ENCODE peak calls at places on chromosome 2, in four cellular contexts. C is SK-N-SH, X is WTC11, G is H1. D is an unnamed sample.

GRCh38 chr2:99572798-99573197 is 83.0 kb upstream of the REV1 start:
- DNase-seq in C (no peak), X (no peak), G (no peak), D (no peak)

GRCh38 chr2:110713508-110714362 is 18.6 kb upstream of the ACOXL start:
- DNase-seq in C (no peak), X (no peak), G (no peak), D (no peak)

GRCh38 chr2:74383254-74383653 is 3.1 kb upstream of the DCTN1 start:
- DNase-seq in C (no peak), X (no peak), G (no peak), D (no peak)

GRCh38 chr2:46296216-46296839 is 879 bp upstream of the EPAS1 start:
- DNase-seq in C (no peak), X (peak; percentile 48), G (no peak), D (no peak)

GRCh38 chr2:174919886-174920595 is 85.1 kb downstream of the CHN1 start:
- DNase-seq in C (no peak), X (no peak), G (no peak), D (no peak)

GRCh38 chr2:102033028-102033749 is 41.4 kb downstream of the IL1R2 start:
- DNase-seq in C (no peak), X (no peak), G (no peak), D (peak; percentile 28)

GRCh38 chr2:176826356-176826755 is 386.2 kb upstream of the HNRNPA3 start:
- DNase-seq in C (no peak), X (no peak), G (no peak), D (no peak)

GRCh38 chr2:241702155-241702404 is 241 bp downstream of the ING5 start:
- DNase-seq in C (peak; percentile 96), X (no peak), G (no peak), D (peak; percentile 83)

GRCh38 chr2:111161971-111162370 is 41.3 kb downstream of the BCL2L11 start:
- DNase-seq in C (peak; percentile 60), X (no peak), G (no peak), D (no peak)

GRCh38 chr2:210199854-210200253 is 25.4 kb downstream of the ACADL start:
- DNase-seq in C (no peak), X (no peak), G (no peak), D (no peak)

GRCh38 chr2:73870084-73870483 is 22.7 kb upstream of the ACTG2 start:
- DNase-seq in C (no peak), X (no peak), G (no peak), D (no peak)

GRCh38 chr2:41932241-41933034 is 115.4 kb upstream of the PKDCC start:
- DNase-seq in C (peak; percentile 90), X (no peak), G (no peak), D (peak; percentile 90)

GRCh38 chr2:206083602-206084467 is 2.1 kb downstream of the INO80D start:
- DNase-seq in C (no peak), X (peak; percentile 82), G (peak; percentile 76), D (no peak)

GRCh38 chr2:143282684-143283083 is 153.5 kb downstream of the ARHGAP15 start:
- DNase-seq in C (no peak), X (peak; percentile 69), G (no peak), D (peak; percentile 19)

GRCh38 chr2:113847144-113847543 is 42.7 kb upstream of the ACTR3 start:
- DNase-seq in C (no peak), X (no peak), G (no peak), D (no peak)

GRCh38 chr2:28683100-28683706 is 68.4 kb upstream of the PPP1CB start:
- DNase-seq in C (no peak), X (no peak), G (no peak), D (peak; percentile 64)

GRCh38 chr2:1613731-1614354 is 130.5 kb downstream of the PXDN start:
- DNase-seq in C (no peak), X (no peak), G (no peak), D (no peak)

GRCh38 chr2:120825370-120826259 is 89.9 kb downstream of the GLI2 start:
- DNase-seq in C (peak; percentile 89), X (no peak), G (no peak), D (no peak)

GRCh38 chr2:88765154-88765948 is 73.9 kb downstream of the RPIA start:
- DNase-seq in C (peak; percentile 52), X (peak; percentile 71), G (peak; percentile 27), D (no peak)

GRCh38 chr2:9095690-9096089 is 92.2 kb upstream of the MBOAT2 start:
- DNase-seq in C (no peak), X (peak; percentile 67), G (no peak), D (no peak)

GRCh38 chr2:223034241-223034933 is 17.6 kb upstream of the KCNE4 start:
- DNase-seq in C (no peak), X (no peak), G (no peak), D (no peak)

GRCh38 chr2:30276455-30276911 is 45.1 kb downstream of the LBH start:
- DNase-seq in C (no peak), X (no peak), G (no peak), D (no peak)

GRCh38 chr2:138537170-138537915 is 35.8 kb downstream of the SPOPL start:
- DNase-seq in C (no peak), X (no peak), G (no peak), D (peak; percentile 58)

GRCh38 chr2:173122936-173123335 is 47.3 kb downstream of the MAP3K20 start:
- DNase-seq in C (no peak), X (no peak), G (no peak), D (no peak)

GRCh38 chr2:219570194-219570923 is 980 bp downstream of the OBSL1 start:
- DNase-seq in C (peak; percentile 83), X (peak; percentile 44), G (no peak), D (no peak)

GRCh38 chr2:15507061-15507460 is 54.1 kb downstream of the NBAS start:
- DNase-seq in C (no peak), X (no peak), G (no peak), D (no peak)

GRCh38 chr2:51782874-51783765 is 751.2 kb upstream of the NRXN1 start:
- DNase-seq in C (no peak), X (no peak), G (no peak), D (no peak)

GRCh38 chr2:177338177-177338721 is 54.3 kb upstream of the AGPS start:
- DNase-seq in C (no peak), X (no peak), G (no peak), D (no peak)

GRCh38 chr2:152369176-152369860 is 34.3 kb downstream of the FMNL2 start:
- DNase-seq in C (no peak), X (no peak), G (no peak), D (no peak)

GRCh38 chr2:95053543-95053942 is 28.0 kb downstream of the MAL start:
- DNase-seq in C (no peak), X (peak; percentile 63), G (peak; percentile 31), D (peak; percentile 43)

GRCh38 chr2:39232141-39232540 is 11.6 kb downstream of the CDKL4 start:
- DNase-seq in C (no peak), X (no peak), G (no peak), D (no peak)

GRCh38 chr2:100272848-100273329 is 49.4 kb downstream of the LONRF2 start:
- DNase-seq in C (peak; percentile 32), X (no peak), G (no peak), D (no peak)

GRCh38 chr2:78757652-78758051 is 267.9 kb upstream of the REG3G start:
- DNase-seq in C (no peak), X (no peak), G (no peak), D (no peak)

GRCh38 chr2:55099878-55100820 is 49.9 kb upstream of the RTN4 start:
- DNase-seq in C (no peak), X (no peak), G (no peak), D (no peak)

GRCh38 chr2:124995185-124995912 is 970.3 kb downstream of the CNTNAP5 start:
- DNase-seq in C (no peak), X (peak; percentile 34), G (no peak), D (no peak)

GRCh38 chr2:138504092-138504491 is 2.5 kb downstream of the SPOPL start:
- DNase-seq in C (no peak), X (no peak), G (no peak), D (no peak)

GRCh38 chr2:158412206-158412605 is 44.3 kb downstream of the CCDC148 start:
- DNase-seq in C (no peak), X (no peak), G (no peak), D (no peak)

GRCh38 chr2:134124047-134124753 is 129.7 kb upstream of the MGAT5 start:
- DNase-seq in C (peak; percentile 56), X (no peak), G (no peak), D (no peak)

DNA sequence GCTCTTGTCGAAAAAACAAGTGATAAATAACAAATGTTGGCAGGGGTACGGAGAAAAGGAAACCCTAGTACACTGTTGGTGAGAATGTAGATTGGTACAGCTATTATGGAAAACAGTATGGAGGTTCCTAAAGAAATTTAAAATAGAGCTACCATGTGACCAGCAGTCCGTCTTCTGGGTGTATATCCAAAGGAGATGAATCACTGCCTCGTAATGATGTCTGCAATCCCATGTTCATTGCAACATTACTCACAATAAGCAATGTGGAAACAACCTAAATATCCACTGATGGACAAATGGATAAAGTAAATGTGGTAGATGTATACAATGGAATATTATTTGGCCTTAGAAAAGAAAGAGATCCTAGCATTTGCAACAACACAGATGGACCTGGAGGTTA is 50.6 kb downstream of the SLC16A14 start:
- DNase-seq in C (no peak), X (no peak), G (no peak), D (no peak)
- TF ChIP-seq TEAD4 in C (no peak), X (no peak), G (no peak), D (no peak)

GRCh38 chr2:16861154-16861929 is 195.7 kb upstream of the CYRIA start:
- DNase-seq in C (no peak), X (no peak), G (no peak), D (no peak)
- TF ChIP-seq TEAD4 in C (no peak), X (no peak), G (no peak), D (no peak)

DNA sequence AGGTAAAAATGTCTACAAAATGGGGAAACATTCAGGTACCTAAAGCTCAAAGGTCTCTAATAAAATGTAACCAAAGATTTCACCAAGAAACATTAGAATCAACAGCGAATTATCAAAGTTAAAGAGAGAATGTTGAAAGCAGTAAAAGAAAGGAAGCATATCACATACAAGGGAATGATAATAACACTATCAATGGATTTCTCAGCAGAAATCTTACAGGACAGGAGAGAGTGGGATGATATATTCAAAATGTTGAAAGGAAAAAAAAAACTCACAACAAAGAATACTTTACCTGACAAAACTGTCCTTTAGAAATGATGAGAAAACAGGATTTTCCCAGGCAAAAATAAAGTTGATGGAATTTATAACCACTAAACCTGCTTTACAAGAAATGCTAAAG is 591.2 kb upstream of the POU3F3 start:
- DNase-seq in C (no peak), X (no peak), G (no peak), D (no peak)
- TF ChIP-seq TEAD4 in C (no peak), X (no peak), G (no peak), D (no peak)

DNA sequence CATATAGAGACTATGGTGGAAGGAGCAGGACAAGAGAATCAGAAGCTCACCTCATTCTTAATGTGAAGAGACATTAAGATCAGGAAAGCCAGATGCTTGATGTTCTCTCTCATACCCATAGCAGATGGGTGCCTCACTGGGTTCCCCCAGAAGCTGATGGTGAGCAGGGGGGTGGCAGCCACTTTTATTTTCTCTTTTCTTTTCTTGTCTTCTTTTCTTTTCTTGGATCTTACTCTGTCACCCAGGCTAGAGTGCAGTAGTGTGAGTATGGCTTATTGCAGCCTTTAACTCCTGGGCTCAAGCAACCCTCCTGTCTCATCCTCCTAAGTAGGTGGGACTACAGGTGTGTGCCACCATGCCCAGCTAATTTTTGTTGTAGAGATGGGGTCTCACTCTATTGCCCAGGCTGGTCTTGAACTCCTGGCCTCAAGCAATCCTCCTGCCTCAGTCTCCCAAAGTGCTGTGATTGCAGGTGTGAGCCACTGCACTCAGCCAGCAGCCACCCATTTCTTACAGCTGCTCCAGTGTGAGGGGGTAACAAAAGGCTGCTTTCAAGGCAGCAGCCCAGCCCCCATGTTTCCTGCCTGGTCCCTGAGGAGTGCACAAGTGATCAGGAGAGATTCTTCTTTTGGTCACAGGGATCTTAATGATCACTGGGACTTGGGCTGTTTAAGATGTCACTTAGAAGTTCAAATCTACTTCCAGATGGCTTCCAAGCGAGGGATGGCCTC is 15.1 kb upstream of the CXCR4 start:
- DNase-seq in C (no peak), X (no peak), G (no peak), D (no peak)
- TF ChIP-seq TEAD4 in C (no peak), X (no peak), G (no peak), D (no peak)

GRCh38 chr2:23449413-23449812 is 64.4 kb downstream of the KLHL29 start:
- DNase-seq in C (no peak), X (no peak), G (no peak), D (no peak)
- TF ChIP-seq TEAD4 in C (no peak), X (no peak), G (no peak), D (peak; percentile 44)